ENCODE peak calls at places on chromosomes 2 and 18, in four cellular contexts. One of them, this sample, is unnamed.

GRCh38 chr18:55839350-55839749 is 251.4 kb upstream of the TCF4 start:
- DNase-seq in H1: no peak
- DNase-seq in ovary: no peak
- DNase-seq in A549: no peak
- DNase-seq in this sample: no peak

GRCh38 chr2:168843253-168843652 is 40.8 kb downstream of the NOSTRIN start:
- DNase-seq in A549: no peak
- DNase-seq in H1: no peak
- DNase-seq in ovary: no peak
- DNase-seq in this sample: no peak

GRCh38 chr2:112108238-112108832 is 29.9 kb upstream of the FBLN7 start:
- DNase-seq in H1: no peak
- DNase-seq in A549: no peak
- DNase-seq in ovary: no peak
- DNase-seq in this sample: no peak

GRCh38 chr18:49768051-49768391 is 45.3 kb downstream of the ACAA2 start:
- DNase-seq in ovary: no peak
- DNase-seq in A549: peak
- DNase-seq in H1: peak
- DNase-seq in this sample: no peak

GRCh38 chr2:145006957-145007672 is 487.2 kb upstream of the ZEB2 start:
- DNase-seq in A549: peak
- DNase-seq in ovary: no peak
- DNase-seq in H1: no peak
- DNase-seq in this sample: peak

GRCh38 chr2:46847185-46847710 is 68.4 kb downstream of the MCFD2 start:
- DNase-seq in H1: no peak
- DNase-seq in A549: peak
- DNase-seq in ovary: peak
- DNase-seq in this sample: peak

GRCh38 chr18:21703241-21703820 is 1.2 kb downstream of the ABHD3 start:
- DNase-seq in H1: no peak
- DNase-seq in ovary: no peak
- DNase-seq in A549: peak
- DNase-seq in this sample: no peak

GRCh38 chr2:122384768-122385333 is 629.4 kb downstream of the TSN start:
- DNase-seq in H1: no peak
- DNase-seq in A549: no peak
- DNase-seq in ovary: no peak
- DNase-seq in this sample: no peak

GRCh38 chr2:57460875-57461274 is 585.7 kb upstream of the VRK2 start:
- DNase-seq in H1: no peak
- DNase-seq in ovary: no peak
- DNase-seq in A549: no peak
- DNase-seq in this sample: no peak

GRCh38 chr18:40974448-40974847 is 980.6 kb upstream of the PIK3C3 start:
- DNase-seq in A549: no peak
- DNase-seq in H1: no peak
- DNase-seq in ovary: no peak
- DNase-seq in this sample: no peak

GRCh38 chr2:45941758-45942738 is 290.6 kb downstream of the PRKCE start:
- DNase-seq in A549: no peak
- DNase-seq in H1: no peak
- DNase-seq in ovary: no peak
- DNase-seq in this sample: no peak

GRCh38 chr2:101442042-101442666 is 32.8 kb downstream of the RFX8 start:
- DNase-seq in H1: no peak
- DNase-seq in A549: no peak
- DNase-seq in ovary: no peak
- DNase-seq in this sample: no peak

GRCh38 chr2:4882421-4882820 is 809.8 kb upstream of the SOX11 start:
- DNase-seq in A549: no peak
- DNase-seq in H1: no peak
- DNase-seq in ovary: no peak
- DNase-seq in this sample: no peak

GRCh38 chr18:61244632-61245031 is 88.6 kb upstream of the CDH20 start:
- DNase-seq in ovary: no peak
- DNase-seq in A549: no peak
- DNase-seq in H1: no peak
- DNase-seq in this sample: no peak

GRCh38 chr2:159614534-159615186 is 1.7 kb downstream of the BAZ2B start:
- DNase-seq in ovary: no peak
- DNase-seq in H1: no peak
- DNase-seq in A549: no peak
- DNase-seq in this sample: no peak

GRCh38 chr2:605674-606608 is 71.3 kb downstream of the TMEM18 start:
- DNase-seq in A549: no peak
- DNase-seq in H1: no peak
- DNase-seq in ovary: peak
- DNase-seq in this sample: peak

GRCh38 chr18:71899183-71899582 is 645.0 kb downstream of the CBLN2 start:
- DNase-seq in A549: no peak
- DNase-seq in ovary: no peak
- DNase-seq in H1: no peak
- DNase-seq in this sample: no peak

GRCh38 chr18:71899707-71900483 is 644.2 kb downstream of the CBLN2 start:
- DNase-seq in H1: no peak
- DNase-seq in ovary: no peak
- DNase-seq in A549: no peak
- DNase-seq in this sample: no peak

DNA sequence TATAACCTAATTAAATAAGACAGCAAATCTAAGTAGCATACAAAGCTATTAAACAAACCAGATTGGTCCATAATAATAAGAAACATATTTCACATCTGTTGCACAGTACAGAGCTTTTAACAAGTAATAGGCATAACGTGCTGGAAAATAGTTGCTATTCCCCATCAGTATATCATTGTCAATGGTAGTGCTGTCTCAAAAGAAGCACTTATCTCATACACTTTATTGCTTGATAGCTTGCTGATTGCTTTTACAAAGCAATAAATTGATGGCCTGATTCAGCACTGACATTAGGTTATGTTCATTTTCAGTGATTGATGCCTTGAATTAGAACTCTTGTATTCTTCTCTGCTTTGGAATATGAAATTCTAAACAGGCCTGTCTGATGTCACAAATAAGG is 641.7 kb downstream of the CBLN2 start:
- DNase-seq in H1: no peak
- DNase-seq in A549: no peak
- DNase-seq in ovary: no peak
- DNase-seq in this sample: no peak
- TF ChIP-seq EP300 in H1: no peak
- TF ChIP-seq EP300 in A549: no peak
- TF ChIP-seq EP300 in ovary: no peak
- TF ChIP-seq EP300 in this sample: no peak

GRCh38 chr2:197089659-197090058 is 163.2 kb upstream of the PGAP1 start:
- DNase-seq in H1: no peak
- DNase-seq in A549: no peak
- DNase-seq in ovary: no peak
- DNase-seq in this sample: no peak

GRCh38 chr2:197096649-197097048 is 170.1 kb upstream of the PGAP1 start:
- DNase-seq in ovary: no peak
- DNase-seq in A549: no peak
- DNase-seq in H1: no peak
- DNase-seq in this sample: no peak

GRCh38 chr2:197088694-197089093 is 162.2 kb upstream of the PGAP1 start:
- DNase-seq in H1: no peak
- DNase-seq in ovary: no peak
- DNase-seq in A549: no peak
- DNase-seq in this sample: no peak

GRCh38 chr2:197090713-197091367 is 164.3 kb upstream of the PGAP1 start:
- DNase-seq in ovary: no peak
- DNase-seq in A549: no peak
- DNase-seq in H1: no peak
- DNase-seq in this sample: no peak

GRCh38 chr2:197092431-197092830 is 165.9 kb upstream of the PGAP1 start:
- DNase-seq in A549: no peak
- DNase-seq in ovary: peak
- DNase-seq in H1: no peak
- DNase-seq in this sample: peak
- TF ChIP-seq EP300 in A549: no peak
- TF ChIP-seq EP300 in ovary: peak
- TF ChIP-seq EP300 in H1: no peak
- TF ChIP-seq EP300 in this sample: no peak

DNA sequence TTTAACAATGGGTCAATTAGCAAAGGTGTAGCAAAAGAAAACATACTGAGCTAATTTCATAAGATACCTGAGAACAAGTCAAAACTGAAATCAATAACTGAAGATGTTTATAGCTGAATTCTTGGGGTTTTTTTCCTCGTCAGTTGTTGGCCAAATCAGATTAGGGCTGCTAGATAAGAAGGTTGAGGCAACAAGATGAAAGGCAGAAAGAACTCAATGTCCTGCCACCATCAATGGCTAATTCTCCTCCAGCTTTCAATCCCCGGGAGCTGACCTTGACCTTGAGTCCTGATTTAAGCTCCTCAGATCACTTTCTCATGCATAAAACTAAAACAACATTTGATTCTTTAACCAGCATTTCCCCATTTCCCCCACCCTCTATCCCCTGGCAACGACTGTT is 61.8 kb downstream of the MREG start:
- DNase-seq in A549: no peak
- DNase-seq in H1: no peak
- DNase-seq in ovary: no peak
- DNase-seq in this sample: no peak
- TF ChIP-seq EP300 in A549: no peak
- TF ChIP-seq EP300 in H1: no peak
- TF ChIP-seq EP300 in ovary: no peak
- TF ChIP-seq EP300 in this sample: no peak

DNA sequence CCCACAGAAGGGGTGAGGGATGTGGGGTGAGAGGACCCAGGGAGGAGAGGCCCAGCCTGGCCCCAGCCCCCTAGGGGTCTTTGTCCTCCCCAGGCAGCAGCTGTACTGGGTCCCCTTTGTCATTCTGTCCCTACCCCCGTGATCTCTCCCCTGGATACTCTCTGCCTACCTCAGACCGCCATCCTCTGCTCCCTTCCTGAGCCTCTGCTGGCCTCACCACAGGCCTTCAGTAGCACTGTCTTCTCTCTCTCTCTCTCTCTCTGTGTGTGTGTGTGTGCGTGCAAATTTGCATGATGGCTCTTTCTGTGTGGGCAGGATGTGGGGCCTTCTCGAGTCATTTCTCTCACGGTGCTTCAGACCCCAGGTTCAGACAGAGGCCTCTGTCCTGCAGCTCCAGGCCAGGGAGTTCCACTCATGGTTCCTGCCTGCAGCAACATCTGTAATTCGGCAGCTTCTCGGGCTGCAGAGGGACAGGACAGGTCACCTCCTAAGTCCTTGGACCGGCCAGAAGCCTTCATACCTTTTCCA is 1.4 kb downstream of the PSD4 start:
- DNase-seq in ovary: no peak
- DNase-seq in A549: no peak
- DNase-seq in H1: no peak
- DNase-seq in this sample: no peak
- TF ChIP-seq EP300 in ovary: no peak
- TF ChIP-seq EP300 in A549: no peak
- TF ChIP-seq EP300 in H1: no peak
- TF ChIP-seq EP300 in this sample: no peak

DNA sequence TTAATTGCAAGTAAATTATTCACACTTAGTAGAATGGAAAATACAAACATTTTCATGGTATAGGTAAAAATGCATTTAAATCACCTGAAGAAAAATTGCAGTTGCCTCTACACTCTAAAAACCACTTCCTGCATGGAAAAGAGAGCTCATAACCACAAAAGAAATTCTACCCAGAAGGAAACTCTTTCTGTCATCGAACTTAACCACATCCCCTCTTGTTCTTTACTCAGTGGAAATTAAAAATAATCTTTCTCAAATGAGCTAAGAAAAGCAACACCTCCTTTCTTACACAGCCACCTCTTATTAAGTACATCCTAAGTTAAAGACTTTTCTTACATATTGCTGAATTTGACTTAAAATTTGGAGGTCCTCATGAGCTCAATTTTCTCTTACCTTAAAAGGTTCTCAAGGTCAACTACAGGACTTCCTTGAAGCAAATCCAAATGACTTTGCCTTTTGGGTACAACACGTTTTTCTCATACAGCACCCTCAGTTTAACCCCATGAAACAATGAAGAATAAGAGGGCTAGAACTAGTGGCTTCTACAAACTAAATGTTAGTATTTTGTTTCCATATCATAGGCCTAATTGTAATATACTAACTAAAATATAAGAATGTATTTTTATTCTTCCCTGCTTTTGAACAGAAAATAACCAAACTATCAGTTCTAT is 109.1 kb upstream of the CRIM1 start:
- DNase-seq in ovary: no peak
- DNase-seq in A549: no peak
- DNase-seq in H1: no peak
- DNase-seq in this sample: no peak
- TF ChIP-seq EP300 in ovary: no peak
- TF ChIP-seq EP300 in A549: no peak
- TF ChIP-seq EP300 in H1: no peak
- TF ChIP-seq EP300 in this sample: no peak

GRCh38 chr2:62482558-62483352 is 23.2 kb downstream of the TMEM17 start:
- DNase-seq in A549: no peak
- DNase-seq in H1: no peak
- DNase-seq in ovary: no peak
- DNase-seq in this sample: no peak
- TF ChIP-seq EP300 in A549: no peak
- TF ChIP-seq EP300 in H1: no peak
- TF ChIP-seq EP300 in ovary: no peak
- TF ChIP-seq EP300 in this sample: no peak

DNA sequence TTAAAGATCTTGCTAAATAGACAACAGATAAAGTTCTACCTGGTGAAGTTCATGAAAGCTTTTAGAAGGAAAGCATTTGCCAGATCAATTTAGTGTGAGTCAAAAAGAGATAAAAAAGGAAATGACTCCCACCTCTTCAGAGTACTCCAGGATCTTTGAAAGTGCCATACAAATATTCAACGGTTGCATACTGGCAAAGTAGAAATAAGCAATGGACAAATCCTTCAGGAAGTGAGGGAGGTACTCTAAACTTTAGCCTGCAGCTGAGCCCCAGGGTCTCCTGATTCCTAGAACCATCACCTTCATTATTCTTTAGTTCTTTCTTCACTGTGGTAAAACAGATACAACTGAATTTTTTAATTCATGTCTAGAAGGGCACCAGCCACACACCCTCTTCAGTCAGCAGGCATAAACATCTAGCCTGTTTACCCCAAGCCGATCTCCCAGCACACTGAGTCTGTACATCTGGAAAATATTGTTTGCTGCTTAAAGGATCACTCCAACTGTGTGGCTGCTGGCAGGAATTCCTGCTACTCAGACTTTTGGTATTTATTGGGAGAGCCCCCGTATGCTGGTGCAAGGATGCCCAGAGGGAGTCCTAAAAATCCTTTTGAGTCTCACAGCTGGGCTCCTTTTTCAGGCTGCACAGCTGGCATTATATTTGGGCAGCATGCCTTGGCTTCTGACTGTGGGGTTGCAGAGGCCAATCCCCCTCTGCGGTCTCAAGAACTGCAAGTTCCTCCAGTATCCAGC is 72.3 kb upstream of the SESTD1 start:
- DNase-seq in H1: peak
- DNase-seq in A549: no peak
- DNase-seq in ovary: no peak
- DNase-seq in this sample: peak
- TF ChIP-seq EP300 in H1: no peak
- TF ChIP-seq EP300 in A549: no peak
- TF ChIP-seq EP300 in ovary: no peak
- TF ChIP-seq EP300 in this sample: no peak

GRCh38 chr2:201926071-201926470 is 107.6 kb upstream of the FZD7 start:
- DNase-seq in H1: no peak
- DNase-seq in ovary: no peak
- DNase-seq in A549: no peak
- DNase-seq in this sample: no peak
- TF ChIP-seq EP300 in H1: no peak
- TF ChIP-seq EP300 in ovary: no peak
- TF ChIP-seq EP300 in A549: no peak
- TF ChIP-seq EP300 in this sample: no peak